ENCODE peak calls at places on chromosomes 7 and 10, in eight cellular contexts. One of them, this sample, is unnamed.

GRCh38 chr10:6473430-6473829 is 106.6 kb downstream of the PRKCQ start:
- DNase-seq in NCI-H748 treated with DMSO at 0.1 percent for 48 hours: no peak
- DNase-seq in iPS-NIHi11: no peak
- DNase-seq in NCI-H446 treated with DMSO at 0.1 percent for 48 hours: no peak
- DNase-seq in left ventricle myocardium inferior: no peak
- DNase-seq in cardiac muscle cell: no peak
- DNase-seq in psoas muscle: no peak
- DNase-seq in NCI-H1092: no peak
- DNase-seq in this sample: no peak

GRCh38 chr10:33314788-33315561 is 19.5 kb downstream of the NRP1 start:
- DNase-seq in NCI-H748 treated with DMSO at 0.1 percent for 48 hours: peak
- DNase-seq in NCI-H446 treated with DMSO at 0.1 percent for 48 hours: no peak
- DNase-seq in iPS-NIHi11: no peak
- DNase-seq in psoas muscle: no peak
- DNase-seq in cardiac muscle cell: peak
- DNase-seq in NCI-H1092: peak
- DNase-seq in left ventricle myocardium inferior: no peak
- DNase-seq in this sample: no peak

GRCh38 chr7:64853679-64854078 is 49.4 kb upstream of the ZNF273 start:
- DNase-seq in iPS-NIHi11: no peak
- DNase-seq in left ventricle myocardium inferior: no peak
- DNase-seq in NCI-H1092: no peak
- DNase-seq in cardiac muscle cell: no peak
- DNase-seq in psoas muscle: no peak
- DNase-seq in NCI-H748 treated with DMSO at 0.1 percent for 48 hours: no peak
- DNase-seq in NCI-H446 treated with DMSO at 0.1 percent for 48 hours: no peak
- DNase-seq in this sample: no peak

GRCh38 chr7:52920977-52921376 is 114.5 kb upstream of the POM121L12 start:
- DNase-seq in cardiac muscle cell: no peak
- DNase-seq in NCI-H748 treated with DMSO at 0.1 percent for 48 hours: peak
- DNase-seq in psoas muscle: no peak
- DNase-seq in iPS-NIHi11: no peak
- DNase-seq in NCI-H1092: no peak
- DNase-seq in NCI-H446 treated with DMSO at 0.1 percent for 48 hours: no peak
- DNase-seq in left ventricle myocardium inferior: no peak
- DNase-seq in this sample: no peak

GRCh38 chr7:64768824-64769223 is 25.4 kb upstream of the ZNF138 start:
- DNase-seq in NCI-H446 treated with DMSO at 0.1 percent for 48 hours: no peak
- DNase-seq in iPS-NIHi11: no peak
- DNase-seq in cardiac muscle cell: no peak
- DNase-seq in psoas muscle: no peak
- DNase-seq in NCI-H1092: no peak
- DNase-seq in left ventricle myocardium inferior: no peak
- DNase-seq in NCI-H748 treated with DMSO at 0.1 percent for 48 hours: no peak
- DNase-seq in this sample: no peak

GRCh38 chr10:30999084-30999712 is 32.5 kb downstream of the ZNF438 start:
- DNase-seq in iPS-NIHi11: no peak
- DNase-seq in cardiac muscle cell: peak
- DNase-seq in NCI-H446 treated with DMSO at 0.1 percent for 48 hours: no peak
- DNase-seq in left ventricle myocardium inferior: no peak
- DNase-seq in NCI-H748 treated with DMSO at 0.1 percent for 48 hours: no peak
- DNase-seq in NCI-H1092: no peak
- DNase-seq in psoas muscle: no peak
- DNase-seq in this sample: no peak

GRCh38 chr7:16396766-16397496 is 24.4 kb downstream of the CRPPA start:
- DNase-seq in cardiac muscle cell: peak
- DNase-seq in NCI-H1092: no peak
- DNase-seq in NCI-H446 treated with DMSO at 0.1 percent for 48 hours: no peak
- DNase-seq in NCI-H748 treated with DMSO at 0.1 percent for 48 hours: no peak
- DNase-seq in iPS-NIHi11: no peak
- DNase-seq in left ventricle myocardium inferior: no peak
- DNase-seq in psoas muscle: no peak
- DNase-seq in this sample: no peak

GRCh38 chr10:102405108-102405561 is 9.6 kb downstream of the NFKB2 start:
- DNase-seq in NCI-H446 treated with DMSO at 0.1 percent for 48 hours: no peak
- DNase-seq in left ventricle myocardium inferior: no peak
- DNase-seq in NCI-H1092: no peak
- DNase-seq in psoas muscle: no peak
- DNase-seq in NCI-H748 treated with DMSO at 0.1 percent for 48 hours: no peak
- DNase-seq in iPS-NIHi11: no peak
- DNase-seq in cardiac muscle cell: no peak
- DNase-seq in this sample: no peak

GRCh38 chr10:4069491-4069890 is 284.5 kb upstream of the KLF6 start:
- DNase-seq in left ventricle myocardium inferior: no peak
- DNase-seq in NCI-H748 treated with DMSO at 0.1 percent for 48 hours: no peak
- DNase-seq in NCI-H446 treated with DMSO at 0.1 percent for 48 hours: no peak
- DNase-seq in psoas muscle: no peak
- DNase-seq in iPS-NIHi11: no peak
- DNase-seq in NCI-H1092: no peak
- DNase-seq in cardiac muscle cell: peak
- DNase-seq in this sample: no peak

GRCh38 chr10:60644436-60645130 is 133.7 kb upstream of the CDK1 start:
- DNase-seq in cardiac muscle cell: no peak
- DNase-seq in left ventricle myocardium inferior: no peak
- DNase-seq in iPS-NIHi11: no peak
- DNase-seq in NCI-H748 treated with DMSO at 0.1 percent for 48 hours: no peak
- DNase-seq in NCI-H446 treated with DMSO at 0.1 percent for 48 hours: no peak
- DNase-seq in NCI-H1092: no peak
- DNase-seq in psoas muscle: no peak
- DNase-seq in this sample: no peak

GRCh38 chr10:28087675-28088351 is 88.9 kb upstream of the ODAD2 start:
- DNase-seq in iPS-NIHi11: no peak
- DNase-seq in NCI-H446 treated with DMSO at 0.1 percent for 48 hours: no peak
- DNase-seq in psoas muscle: no peak
- DNase-seq in left ventricle myocardium inferior: no peak
- DNase-seq in NCI-H1092: no peak
- DNase-seq in NCI-H748 treated with DMSO at 0.1 percent for 48 hours: no peak
- DNase-seq in cardiac muscle cell: peak
- DNase-seq in this sample: no peak

GRCh38 chr7:155979566-155979965 is 167.3 kb upstream of the SHH start:
- DNase-seq in NCI-H748 treated with DMSO at 0.1 percent for 48 hours: no peak
- DNase-seq in NCI-H446 treated with DMSO at 0.1 percent for 48 hours: no peak
- DNase-seq in psoas muscle: no peak
- DNase-seq in NCI-H1092: no peak
- DNase-seq in iPS-NIHi11: no peak
- DNase-seq in cardiac muscle cell: no peak
- DNase-seq in left ventricle myocardium inferior: no peak
- DNase-seq in this sample: no peak

GRCh38 chr7:139914306-139914747 is 85.3 kb downstream of the TBXAS1 start:
- DNase-seq in NCI-H1092: no peak
- DNase-seq in left ventricle myocardium inferior: no peak
- DNase-seq in iPS-NIHi11: no peak
- DNase-seq in NCI-H446 treated with DMSO at 0.1 percent for 48 hours: no peak
- DNase-seq in NCI-H748 treated with DMSO at 0.1 percent for 48 hours: no peak
- DNase-seq in cardiac muscle cell: peak
- DNase-seq in psoas muscle: no peak
- DNase-seq in this sample: no peak

GRCh38 chr7:93811198-93811597 is 79.4 kb downstream of the TFPI2 start:
- DNase-seq in NCI-H748 treated with DMSO at 0.1 percent for 48 hours: no peak
- DNase-seq in cardiac muscle cell: no peak
- DNase-seq in NCI-H1092: no peak
- DNase-seq in left ventricle myocardium inferior: no peak
- DNase-seq in NCI-H446 treated with DMSO at 0.1 percent for 48 hours: no peak
- DNase-seq in psoas muscle: no peak
- DNase-seq in iPS-NIHi11: no peak
- DNase-seq in this sample: no peak

GRCh38 chr10:21368022-21368582 is 157.4 kb downstream of the SKIDA1 start:
- DNase-seq in cardiac muscle cell: no peak
- DNase-seq in NCI-H748 treated with DMSO at 0.1 percent for 48 hours: no peak
- DNase-seq in left ventricle myocardium inferior: no peak
- DNase-seq in NCI-H446 treated with DMSO at 0.1 percent for 48 hours: no peak
- DNase-seq in iPS-NIHi11: no peak
- DNase-seq in NCI-H1092: no peak
- DNase-seq in psoas muscle: no peak
- DNase-seq in this sample: no peak

GRCh38 chr7:94384315-94384714 is 10.4 kb upstream of the COL1A2 start:
- DNase-seq in NCI-H748 treated with DMSO at 0.1 percent for 48 hours: no peak
- DNase-seq in left ventricle myocardium inferior: no peak
- DNase-seq in cardiac muscle cell: no peak
- DNase-seq in iPS-NIHi11: no peak
- DNase-seq in psoas muscle: no peak
- DNase-seq in NCI-H446 treated with DMSO at 0.1 percent for 48 hours: no peak
- DNase-seq in NCI-H1092: no peak
- DNase-seq in this sample: no peak

GRCh38 chr10:129900825-129901224 is 63.2 kb downstream of the EBF3 start:
- DNase-seq in NCI-H1092: no peak
- DNase-seq in iPS-NIHi11: no peak
- DNase-seq in NCI-H446 treated with DMSO at 0.1 percent for 48 hours: no peak
- DNase-seq in NCI-H748 treated with DMSO at 0.1 percent for 48 hours: no peak
- DNase-seq in cardiac muscle cell: no peak
- DNase-seq in left ventricle myocardium inferior: no peak
- DNase-seq in psoas muscle: no peak
- DNase-seq in this sample: no peak